ENCODE peak calls at places on chromosomes 3 and 15, in six cellular contexts. D is esophagus squamous epithelium, F is AG09309, U is dorsolateral prefrontal cortex, L is fibroblast of lung, H is body of pancreas. W is an unnamed sample.

GRCh38 chr3:37237252-37237651 is 62.9 kb upstream of the LRRFIP2 start:
- DNase-seq in H (no peak), L (peak; percentile 44), F (no peak), D (no peak), U (no peak), W (no peak)

GRCh38 chr3:138132239-138132638 is at the start of gene A4GNT:
- DNase-seq in D (no peak), H (no peak), U (no peak), F (no peak), L (no peak), W (no peak)

GRCh38 chr15:40308844-40309189 is 1.1 kb upstream of the PLCB2 start:
- DNase-seq in U (no peak), H (no peak), L (no peak), D (no peak), F (no peak), W (no peak)

GRCh38 chr3:143810866-143811265 is 37.4 kb downstream of the SLC9A9 start:
- DNase-seq in L (no peak), F (no peak), U (no peak), D (no peak), H (no peak), W (no peak)

GRCh38 chr3:42130329-42131070 is 39.3 kb downstream of the TRAK1 start:
- DNase-seq in U (no peak), D (no peak), H (peak; percentile 38), F (no peak), L (no peak), W (no peak)

GRCh38 chr3:177177670-177178295 is 19.5 kb downstream of the TBL1XR1 start:
- DNase-seq in H (no peak), F (no peak), D (no peak), U (no peak), L (no peak), W (no peak)

GRCh38 chr3:107361633-107362032 is 15.6 kb upstream of the CCDC54 start:
- DNase-seq in D (no peak), L (no peak), U (no peak), H (no peak), F (no peak), W (no peak)

GRCh38 chr15:31214158-31214863 is 112.3 kb upstream of the KLF13 start:
- DNase-seq in H (no peak), L (no peak), F (no peak), D (no peak), U (no peak), W (peak; percentile 48)

DNA sequence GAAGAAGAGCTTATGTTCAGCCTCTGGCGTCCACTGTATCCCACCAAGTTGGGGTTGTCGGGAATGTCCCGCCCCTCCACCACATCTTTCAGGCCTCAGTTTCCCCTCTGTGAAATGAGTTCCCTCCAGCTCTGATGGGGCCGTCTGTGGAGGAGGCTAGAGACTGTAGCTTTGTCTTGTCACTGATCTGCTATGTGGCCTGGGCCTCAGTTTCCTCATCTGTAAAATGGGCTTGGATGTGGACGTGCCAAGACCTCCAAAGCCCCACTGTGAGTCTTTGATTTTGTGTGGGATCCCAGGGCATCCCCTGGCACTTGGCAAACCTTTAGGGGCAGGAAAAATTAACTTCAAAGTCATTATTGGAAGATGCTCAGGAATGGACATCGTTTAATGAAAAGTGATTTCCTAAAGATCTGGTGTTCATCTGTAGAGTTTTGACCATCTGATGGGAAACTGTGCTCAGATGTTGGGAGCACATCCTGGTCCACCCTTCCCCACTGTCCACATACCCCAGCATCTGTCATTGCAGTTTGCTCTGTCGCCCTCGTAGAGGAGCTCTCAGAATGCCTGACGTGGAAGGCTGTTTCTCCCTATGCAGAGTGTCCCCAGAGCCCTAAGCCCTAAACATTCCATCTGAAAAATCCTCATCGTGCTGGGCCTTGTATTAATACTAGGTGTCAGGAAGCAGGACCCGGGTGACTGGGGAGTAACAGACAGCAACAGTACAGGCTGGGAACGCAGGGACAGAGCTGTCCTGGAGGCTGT is 28.5 kb downstream of the SLC6A6 start:
- DNase-seq in D (no peak), H (no peak), L (no peak), U (no peak), F (no peak), W (no peak)
- H3K4me3 ChIP-seq in D (no peak overlapping the region), H (no peak overlapping the region), L (no peak overlapping the region), U (no peak overlapping the region), F (no peak overlapping the region), W (no peak overlapping the region)

GRCh38 chr3:121430816-121431215 is 115.0 kb downstream of the POLQ start:
- DNase-seq in D (no peak), U (no peak), L (no peak), H (no peak), F (no peak), W (no peak)
- H3K4me3 ChIP-seq in D (no peak overlapping the region), U (no peak overlapping the region), L (no peak overlapping the region), H (no peak overlapping the region), F (no peak overlapping the region), W (no peak overlapping the region)

GRCh38 chr3:140572334-140572733 is 105.5 kb upstream of the TRIM42 start:
- DNase-seq in H (no peak), D (no peak), U (no peak), L (no peak), F (no peak), W (no peak)
- H3K4me3 ChIP-seq in H (no peak overlapping the region), D (no peak overlapping the region), U (no peak overlapping the region), L (no peak overlapping the region), F (no peak overlapping the region), W (no peak overlapping the region)

GRCh38 chr3:134369861-134370596 is 4.2 kb downstream of the AMOTL2 start:
- DNase-seq in U (no peak), H (no peak), D (no peak), F (no peak), L (no peak), W (peak; percentile 57)
- H3K4me3 ChIP-seq in U (peak overlapping the region; percentile 85), H (no peak overlapping the region), D (peak overlapping the region; percentile 81), F (peak overlapping the region; percentile 88), L (no peak overlapping the region), W (peak overlapping the region; percentile 70)

GRCh38 chr3:72571638-72572114 is 276.6 kb downstream of the SHQ1 start:
- DNase-seq in F (no peak), D (no peak), H (no peak), L (no peak), U (no peak), W (no peak)
- H3K4me3 ChIP-seq in F (no peak overlapping the region), D (no peak overlapping the region), H (no peak overlapping the region), L (no peak overlapping the region), U (no peak overlapping the region), W (no peak overlapping the region)

DNA sequence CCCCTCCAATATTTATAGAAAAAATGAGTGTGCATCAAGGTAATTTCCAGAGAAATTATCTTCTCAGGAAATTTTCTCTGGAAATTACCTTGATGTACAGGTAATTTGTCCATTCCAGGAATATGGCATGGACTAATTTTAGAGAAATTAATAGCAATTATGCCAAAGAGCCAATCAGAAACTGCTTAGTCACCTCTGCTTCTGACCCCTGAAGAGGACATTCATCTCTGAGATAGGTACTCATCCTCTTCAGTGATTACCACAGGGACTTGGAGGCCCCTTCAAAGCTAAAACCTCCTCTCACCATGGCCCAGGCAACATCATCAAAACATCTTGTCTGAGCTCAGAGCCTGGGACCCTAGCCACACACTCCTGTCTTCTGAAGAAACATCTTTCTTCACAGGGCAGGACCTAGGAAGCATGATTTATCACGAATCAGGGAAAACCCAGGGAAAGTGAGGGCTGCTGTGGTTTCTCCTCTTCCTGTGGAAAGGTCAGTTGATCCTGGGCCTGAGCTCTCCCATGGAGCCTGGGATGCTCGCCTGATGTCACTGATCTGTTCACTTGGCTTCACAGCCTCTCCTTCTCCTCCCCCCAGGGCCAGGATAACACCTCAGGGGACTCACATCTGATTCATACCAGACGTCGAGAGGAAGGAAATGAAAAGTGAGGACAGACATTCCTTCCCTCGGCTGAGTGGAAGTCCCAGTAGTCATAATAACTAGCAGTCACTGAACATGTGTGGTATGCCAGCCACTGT is 210.5 kb downstream of the DTWD1 start:
- DNase-seq in F (peak; percentile 76), U (no peak), D (no peak), L (peak; percentile 89), H (peak; percentile 26), W (peak; percentile 65)
- H3K4me3 ChIP-seq in F (no peak overlapping the region), U (no peak overlapping the region), D (no peak overlapping the region), L (no peak overlapping the region), H (no peak overlapping the region), W (no peak overlapping the region)

DNA sequence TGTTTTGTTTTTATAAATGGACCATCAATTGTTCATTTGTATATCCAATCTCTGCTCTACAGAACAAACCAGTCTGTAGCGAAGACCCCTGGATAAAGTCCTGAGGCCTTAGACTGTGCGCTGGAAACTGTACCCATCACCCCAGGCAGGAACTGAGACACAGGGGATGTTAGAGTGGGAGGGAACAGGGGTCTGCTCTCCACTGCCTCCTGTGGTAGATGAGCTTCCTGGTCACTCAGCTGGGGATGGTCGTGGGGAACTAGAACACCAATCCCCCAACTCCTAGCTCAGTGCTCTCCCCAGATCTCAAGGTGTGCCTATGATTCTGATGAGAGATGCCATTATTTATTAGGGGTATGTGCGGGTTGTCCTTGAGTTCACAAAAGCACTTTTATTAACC is 340.2 kb upstream of the IGF1R start:
- DNase-seq in D (no peak), L (no peak), U (no peak), H (no peak), F (no peak), W (no peak)
- H3K4me3 ChIP-seq in D (no peak overlapping the region), L (no peak overlapping the region), U (no peak overlapping the region), H (no peak overlapping the region), F (no peak overlapping the region), W (no peak overlapping the region)

GRCh38 chr3:189053327-189053726 is 118.4 kb upstream of the TPRG1 start:
- DNase-seq in D (no peak), L (no peak), U (no peak), F (no peak), H (no peak), W (no peak)
- H3K4me3 ChIP-seq in D (no peak overlapping the region), L (no peak overlapping the region), U (no peak overlapping the region), F (no peak overlapping the region), H (no peak overlapping the region), W (no peak overlapping the region)

DNA sequence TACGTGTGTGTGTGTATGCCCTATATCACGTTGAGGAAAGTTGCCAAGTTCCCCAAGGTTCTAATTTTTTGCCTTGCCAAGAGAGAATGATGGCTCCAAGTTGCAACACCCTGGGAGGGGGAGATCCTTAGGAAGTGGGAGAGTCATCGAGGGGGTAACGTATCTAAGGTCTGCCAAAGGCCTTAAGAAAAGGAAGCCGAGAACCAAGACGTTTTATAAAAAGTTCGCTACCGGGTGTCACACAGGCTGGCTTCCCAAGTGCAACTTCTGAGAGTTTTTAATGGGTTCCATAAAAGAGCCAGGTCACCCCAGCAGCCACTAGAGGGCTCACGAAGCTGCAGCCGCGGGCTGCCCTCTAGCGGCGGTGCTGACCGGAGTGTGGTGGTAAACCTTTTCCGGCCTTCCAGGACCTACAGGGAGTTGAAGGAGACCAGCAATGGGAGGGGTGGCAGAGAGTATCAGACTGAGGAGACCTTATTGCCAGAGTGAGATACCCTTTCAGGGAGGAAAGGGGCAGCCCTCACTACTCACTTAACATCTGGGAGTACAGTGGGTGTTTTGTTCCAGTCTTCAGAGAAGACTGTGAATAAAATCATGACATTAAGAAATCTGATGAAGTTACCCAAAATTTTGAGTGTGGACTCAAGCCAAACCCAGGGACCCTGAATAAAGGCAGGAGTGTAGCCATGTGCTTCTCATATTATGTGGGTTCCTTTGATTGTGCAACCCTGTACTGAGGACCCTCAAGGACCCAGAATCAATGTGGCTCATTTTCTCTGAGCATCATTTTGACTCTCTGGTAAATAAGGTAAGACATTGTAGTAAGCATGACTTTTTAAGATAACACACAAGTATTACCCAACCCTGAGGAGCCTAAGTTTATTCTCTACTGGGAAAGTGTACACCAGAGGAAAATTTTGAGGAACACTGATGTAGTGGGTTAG is 2.5 kb upstream of the RFX7 start:
- DNase-seq in U (peak; percentile 75), H (peak; percentile 91), D (peak; percentile 28), L (peak; percentile 81), F (peak; percentile 57), W (peak; percentile 21)
- H3K4me3 ChIP-seq in U (peak overlapping the region; percentile 44), H (no peak overlapping the region), D (peak overlapping the region; percentile 38), L (no peak overlapping the region), F (peak overlapping the region; percentile 17), W (peak overlapping the region; percentile 48)